ENCODE peak calls at places on chromosomes 6 and 20, in five cellular contexts. One of them, this sample, is unnamed.

GRCh38 chr20:35003211-35004031 is 47.8 kb downstream of the MYH7B start:
- DNase-seq in prostate gland: no peak
- DNase-seq in uterus: no peak
- DNase-seq in adrenal gland: no peak
- DNase-seq in GM12878: no peak
- DNase-seq in this sample: no peak

GRCh38 chr6:33812669-33813068 is 8.9 kb upstream of the MLN start:
- DNase-seq in prostate gland: no peak
- DNase-seq in uterus: no peak
- DNase-seq in adrenal gland: peak
- DNase-seq in GM12878: no peak
- DNase-seq in this sample: peak

GRCh38 chr6:169499728-169500265 is 202.0 kb downstream of the WDR27 start:
- DNase-seq in prostate gland: no peak
- DNase-seq in uterus: no peak
- DNase-seq in adrenal gland: no peak
- DNase-seq in GM12878: no peak
- DNase-seq in this sample: no peak

GRCh38 chr20:63846128-63846771 is 15.0 kb upstream of the ABHD16B start:
- DNase-seq in prostate gland: no peak
- DNase-seq in uterus: peak
- DNase-seq in adrenal gland: peak
- DNase-seq in GM12878: no peak
- DNase-seq in this sample: peak

GRCh38 chr20:44104807-44105517 is 82.0 kb downstream of the JPH2 start:
- DNase-seq in prostate gland: peak
- DNase-seq in uterus: peak
- DNase-seq in adrenal gland: peak
- DNase-seq in GM12878: no peak
- DNase-seq in this sample: no peak

GRCh38 chr6:103236923-103237322 is 1622.8 kb downstream of the HACE1 start:
- DNase-seq in prostate gland: no peak
- DNase-seq in uterus: no peak
- DNase-seq in adrenal gland: no peak
- DNase-seq in GM12878: no peak
- DNase-seq in this sample: no peak

GRCh38 chr20:32368930-32369329 is 10.8 kb downstream of the ASXL1 start:
- DNase-seq in prostate gland: no peak
- DNase-seq in uterus: no peak
- DNase-seq in adrenal gland: no peak
- DNase-seq in GM12878: no peak
- DNase-seq in this sample: no peak

GRCh38 chr20:13865825-13866351 is 81.1 kb downstream of the NDUFAF5 start:
- DNase-seq in prostate gland: no peak
- DNase-seq in uterus: peak
- DNase-seq in adrenal gland: peak
- DNase-seq in GM12878: no peak
- DNase-seq in this sample: no peak

GRCh38 chr20:48106428-48106827 is 321.1 kb upstream of the SULF2 start:
- DNase-seq in prostate gland: no peak
- DNase-seq in uterus: no peak
- DNase-seq in adrenal gland: no peak
- DNase-seq in GM12878: no peak
- DNase-seq in this sample: no peak

GRCh38 chr20:62938105-62938888 is at the start of gene GID8:
- DNase-seq in prostate gland: peak
- DNase-seq in uterus: no peak
- DNase-seq in adrenal gland: peak
- DNase-seq in GM12878: no peak
- DNase-seq in this sample: peak

GRCh38 chr6:168922436-168922835 is 331.2 kb downstream of the THBS2 start:
- DNase-seq in prostate gland: no peak
- DNase-seq in uterus: no peak
- DNase-seq in adrenal gland: no peak
- DNase-seq in GM12878: no peak
- DNase-seq in this sample: no peak

GRCh38 chr20:37265152-37265551 is 3.5 kb upstream of the GHRH start:
- DNase-seq in prostate gland: no peak
- DNase-seq in uterus: no peak
- DNase-seq in adrenal gland: no peak
- DNase-seq in GM12878: no peak
- DNase-seq in this sample: no peak

GRCh38 chr6:10093282-10093681 is 321.6 kb downstream of the TFAP2A start:
- DNase-seq in prostate gland: no peak
- DNase-seq in uterus: no peak
- DNase-seq in adrenal gland: no peak
- DNase-seq in GM12878: no peak
- DNase-seq in this sample: no peak

GRCh38 chr6:43107344-43108062 is 31.4 kb downstream of the PTK7 start:
- DNase-seq in prostate gland: no peak
- DNase-seq in uterus: no peak
- DNase-seq in adrenal gland: no peak
- DNase-seq in GM12878: no peak
- DNase-seq in this sample: no peak

GRCh38 chr6:73739097-73739496 is 43.1 kb downstream of the CD109 start:
- DNase-seq in prostate gland: no peak
- DNase-seq in uterus: no peak
- DNase-seq in adrenal gland: no peak
- DNase-seq in GM12878: no peak
- DNase-seq in this sample: no peak

GRCh38 chr6:75483136-75483952 is 10.3 kb downstream of the FILIP1 start:
- DNase-seq in prostate gland: no peak
- DNase-seq in uterus: no peak
- DNase-seq in adrenal gland: no peak
- DNase-seq in GM12878: no peak
- DNase-seq in this sample: no peak

GRCh38 chr6:134609862-134610261 is 291.9 kb upstream of the SGK1 start:
- DNase-seq in prostate gland: no peak
- DNase-seq in uterus: no peak
- DNase-seq in adrenal gland: no peak
- DNase-seq in GM12878: no peak
- DNase-seq in this sample: no peak

GRCh38 chr20:20136313-20136712 is 84.0 kb downstream of the CFAP61 start:
- DNase-seq in prostate gland: no peak
- DNase-seq in uterus: no peak
- DNase-seq in adrenal gland: no peak
- DNase-seq in GM12878: no peak
- DNase-seq in this sample: no peak

GRCh38 chr6:36956111-36956820 is 1.7 kb downstream of the PI16 start:
- DNase-seq in prostate gland: no peak
- DNase-seq in uterus: no peak
- DNase-seq in adrenal gland: peak
- DNase-seq in GM12878: no peak
- DNase-seq in this sample: no peak

GRCh38 chr6:40512340-40512739 is 74.8 kb downstream of the LRFN2 start:
- DNase-seq in prostate gland: no peak
- DNase-seq in uterus: no peak
- DNase-seq in adrenal gland: no peak
- DNase-seq in GM12878: no peak
- DNase-seq in this sample: no peak

GRCh38 chr20:47713941-47714450 is 71.3 kb downstream of the SULF2 start:
- DNase-seq in prostate gland: no peak
- DNase-seq in uterus: peak
- DNase-seq in adrenal gland: no peak
- DNase-seq in GM12878: no peak
- DNase-seq in this sample: peak

GRCh38 chr6:119276211-119276610 is 73.3 kb downstream of the MAN1A1 start:
- DNase-seq in prostate gland: no peak
- DNase-seq in uterus: no peak
- DNase-seq in adrenal gland: no peak
- DNase-seq in GM12878: no peak
- DNase-seq in this sample: no peak

GRCh38 chr6:147954938-147955337 is 387.7 kb upstream of the SASH1 start:
- DNase-seq in prostate gland: no peak
- DNase-seq in uterus: no peak
- DNase-seq in adrenal gland: no peak
- DNase-seq in GM12878: no peak
- DNase-seq in this sample: no peak

GRCh38 chr6:129491436-129491835 is 218.5 kb downstream of the ARHGAP18 start:
- DNase-seq in prostate gland: no peak
- DNase-seq in uterus: no peak
- DNase-seq in adrenal gland: no peak
- DNase-seq in GM12878: no peak
- DNase-seq in this sample: no peak

GRCh38 chr6:12605888-12606345 is 110.7 kb upstream of the PHACTR1 start:
- DNase-seq in prostate gland: peak
- DNase-seq in uterus: no peak
- DNase-seq in adrenal gland: peak
- DNase-seq in GM12878: peak
- DNase-seq in this sample: peak

GRCh38 chr6:119328866-119329806 is 20.4 kb downstream of the MAN1A1 start:
- DNase-seq in prostate gland: no peak
- DNase-seq in uterus: no peak
- DNase-seq in adrenal gland: no peak
- DNase-seq in GM12878: no peak
- DNase-seq in this sample: no peak

GRCh38 chr6:50889492-50889891 is 70.8 kb downstream of the TFAP2B start:
- DNase-seq in prostate gland: no peak
- DNase-seq in uterus: no peak
- DNase-seq in adrenal gland: no peak
- DNase-seq in GM12878: no peak
- DNase-seq in this sample: no peak

GRCh38 chr20:8094415-8094818 is 37.6 kb upstream of the PLCB1 start:
- DNase-seq in prostate gland: peak
- DNase-seq in uterus: peak
- DNase-seq in adrenal gland: peak
- DNase-seq in GM12878: no peak
- DNase-seq in this sample: peak

GRCh38 chr20:38219006-38219950 is 41.3 kb downstream of the KIAA1755 start:
- DNase-seq in prostate gland: no peak
- DNase-seq in uterus: no peak
- DNase-seq in adrenal gland: no peak
- DNase-seq in GM12878: no peak
- DNase-seq in this sample: no peak

GRCh38 chr6:89410231-89411018 is 1.6 kb downstream of the RRAGD start:
- DNase-seq in prostate gland: no peak
- DNase-seq in uterus: no peak
- DNase-seq in adrenal gland: no peak
- DNase-seq in GM12878: no peak
- DNase-seq in this sample: no peak

GRCh38 chr6:126204598-126204997 is 135.3 kb upstream of the CENPW start:
- DNase-seq in prostate gland: no peak
- DNase-seq in uterus: no peak
- DNase-seq in adrenal gland: no peak
- DNase-seq in GM12878: no peak
- DNase-seq in this sample: no peak

GRCh38 chr6:78538002-78538401 is 329.3 kb upstream of the IRAK1BP1 start:
- DNase-seq in prostate gland: no peak
- DNase-seq in uterus: no peak
- DNase-seq in adrenal gland: no peak
- DNase-seq in GM12878: no peak
- DNase-seq in this sample: no peak

GRCh38 chr6:78533876-78534275 is 333.5 kb upstream of the IRAK1BP1 start:
- DNase-seq in prostate gland: no peak
- DNase-seq in uterus: no peak
- DNase-seq in adrenal gland: no peak
- DNase-seq in GM12878: no peak
- DNase-seq in this sample: no peak

GRCh38 chr6:78528926-78529325 is 338.4 kb upstream of the IRAK1BP1 start:
- DNase-seq in prostate gland: no peak
- DNase-seq in uterus: no peak
- DNase-seq in adrenal gland: no peak
- DNase-seq in GM12878: no peak
- DNase-seq in this sample: no peak

GRCh38 chr6:78530208-78530607 is 337.1 kb upstream of the IRAK1BP1 start:
- DNase-seq in prostate gland: no peak
- DNase-seq in uterus: no peak
- DNase-seq in adrenal gland: no peak
- DNase-seq in GM12878: no peak
- DNase-seq in this sample: no peak

GRCh38 chr6:78533426-78533825 is 333.9 kb upstream of the IRAK1BP1 start:
- DNase-seq in prostate gland: no peak
- DNase-seq in uterus: no peak
- DNase-seq in adrenal gland: no peak
- DNase-seq in GM12878: no peak
- DNase-seq in this sample: no peak
- TF ChIP-seq CTCF in prostate gland: no peak
- TF ChIP-seq CTCF in uterus: no peak
- TF ChIP-seq CTCF in adrenal gland: no peak
- TF ChIP-seq CTCF in GM12878: no peak
- TF ChIP-seq CTCF in this sample: no peak

DNA sequence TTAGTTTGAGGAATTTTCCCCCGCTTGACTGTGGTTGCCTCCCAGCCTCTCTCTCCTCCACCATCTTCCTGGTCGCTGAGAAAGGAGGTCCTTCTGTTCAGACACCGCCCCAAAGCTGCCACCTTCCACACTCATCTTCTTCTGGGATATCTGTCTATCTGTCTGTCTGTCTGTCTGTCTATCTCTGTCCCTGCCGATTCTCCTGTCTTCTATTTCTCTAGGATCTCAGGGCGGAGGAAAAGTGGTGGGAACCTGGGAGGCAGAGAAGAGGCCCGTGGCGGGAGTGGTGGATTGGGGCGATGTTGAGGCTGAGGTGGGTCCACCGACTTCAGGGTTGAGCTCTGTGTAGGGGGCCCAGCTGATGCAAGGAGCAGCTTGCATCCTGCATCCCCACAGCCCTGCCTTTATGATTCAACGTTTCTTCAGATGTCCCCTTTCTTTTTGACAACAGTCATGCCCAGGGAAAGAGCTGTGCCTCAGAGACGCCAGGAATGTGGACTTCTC is 196.9 kb upstream of the ZNF184 start:
- DNase-seq in prostate gland: no peak
- DNase-seq in uterus: no peak
- DNase-seq in adrenal gland: no peak
- DNase-seq in GM12878: no peak
- DNase-seq in this sample: no peak
- TF ChIP-seq POLR2A in prostate gland: no peak
- TF ChIP-seq POLR2A in uterus: no peak
- TF ChIP-seq POLR2A in adrenal gland: no peak
- TF ChIP-seq POLR2A in GM12878: no peak
- TF ChIP-seq POLR2A in this sample: no peak

GRCh38 chr6:138403324-138403800 is 661 bp upstream of the HEBP2 start:
- DNase-seq in prostate gland: no peak
- DNase-seq in uterus: peak
- DNase-seq in adrenal gland: peak
- DNase-seq in GM12878: no peak
- DNase-seq in this sample: peak
- TF ChIP-seq CTCF in prostate gland: no peak
- TF ChIP-seq CTCF in uterus: no peak
- TF ChIP-seq CTCF in adrenal gland: no peak
- TF ChIP-seq CTCF in GM12878: peak
- TF ChIP-seq CTCF in this sample: no peak

GRCh38 chr6:26194329-26194701 is 107.1 kb downstream of the HFE start:
- DNase-seq in prostate gland: no peak
- DNase-seq in uterus: no peak
- DNase-seq in adrenal gland: no peak
- DNase-seq in GM12878: no peak
- DNase-seq in this sample: no peak

GRCh38 chr6:26195924-26196845 is 109.0 kb downstream of the HFE start:
- DNase-seq in prostate gland: no peak
- DNase-seq in uterus: no peak
- DNase-seq in adrenal gland: peak
- DNase-seq in GM12878: no peak
- DNase-seq in this sample: no peak

GRCh38 chr6:26196846-26197683 is 109.8 kb downstream of the HFE start:
- DNase-seq in prostate gland: peak
- DNase-seq in uterus: peak
- DNase-seq in adrenal gland: peak
- DNase-seq in GM12878: peak
- DNase-seq in this sample: peak

GRCh38 chr6:26194774-26195375 is 107.6 kb downstream of the HFE start:
- DNase-seq in prostate gland: no peak
- DNase-seq in uterus: no peak
- DNase-seq in adrenal gland: no peak
- DNase-seq in GM12878: no peak
- DNase-seq in this sample: no peak

GRCh38 chr6:26195376-26195923 is 108.2 kb downstream of the HFE start:
- DNase-seq in prostate gland: peak
- DNase-seq in uterus: peak
- DNase-seq in adrenal gland: peak
- DNase-seq in GM12878: peak
- DNase-seq in this sample: peak
- TF ChIP-seq POLR2A in prostate gland: peak
- TF ChIP-seq POLR2A in uterus: peak
- TF ChIP-seq POLR2A in adrenal gland: no peak
- TF ChIP-seq POLR2A in GM12878: peak
- TF ChIP-seq POLR2A in this sample: no peak

This sample was measured in testis.